ENCODE peak calls at places on chromosomes 13 and 19, in five cellular contexts. B, J, Z, C and G are unnamed samples.
A peak's percentile ranks its signal among the peaks of the same experiment; 100 is the strongest.

GRCh38 chr19:43439183-43440063 is 24.7 kb downstream of the TEX101 start:
- DNase-seq in C (no peak), B (peak; percentile 83), J (no peak), Z (no peak), G (no peak)

GRCh38 chr13:30477346-30478235 is 11.9 kb upstream of the HMGB1 start:
- DNase-seq in J (no peak), C (no peak), Z (no peak), B (no peak), G (no peak)

GRCh38 chr13:33034897-33035296 is 18.7 kb downstream of the KL start:
- DNase-seq in Z (no peak), C (no peak), J (no peak), B (peak; percentile 9), G (no peak)

GRCh38 chr19:10292789-10293636 is 3.3 kb downstream of the ICAM5 start:
- DNase-seq in C (no peak), Z (no peak), J (no peak), B (no peak), G (no peak)

GRCh38 chr19:23365222-23365621 is 30.0 kb downstream of the ZNF91 start:
- DNase-seq in Z (no peak), B (no peak), J (no peak), C (no peak), G (no peak)

GRCh38 chr13:32895296-32895695 is 120.9 kb upstream of the KL start:
- DNase-seq in Z (no peak), B (no peak), C (no peak), J (no peak), G (no peak)

GRCh38 chr13:25901460-25902376 is 150.1 kb downstream of the SHISA2 start:
- DNase-seq in B (peak; percentile 8), Z (no peak), J (no peak), C (no peak), G (peak; percentile 67)

GRCh38 chr19:44728178-44728577 is 20.3 kb upstream of the BCL3 start:
- DNase-seq in J (no peak), C (no peak), Z (no peak), B (no peak), G (no peak)

GRCh38 chr19:16589917-16590316 is 17.7 kb upstream of the SLC35E1 start:
- DNase-seq in Z (no peak), J (no peak), C (no peak), B (no peak), G (peak; percentile 32)

GRCh38 chr19:3479177-3479818 is 1.0 kb downstream of the SMIM24 start:
- DNase-seq in B (peak; percentile 27), J (peak; percentile 52), C (no peak), Z (no peak), G (no peak)

GRCh38 chr19:23527797-23528196 is 132.5 kb upstream of the ZNF91 start:
- DNase-seq in C (no peak), J (no peak), Z (no peak), B (no peak), G (no peak)

GRCh38 chr19:57566396-57567256 is 7.0 kb upstream of the ZNF550 start:
- DNase-seq in B (peak; percentile 62), Z (no peak), C (no peak), J (no peak), G (no peak)

GRCh38 chr13:26476111-26476743 is 81.3 kb upstream of the WASF3 start:
- DNase-seq in Z (peak; percentile 8), B (peak; percentile 29), J (no peak), C (no peak), G (no peak)

GRCh38 chr13:104586010-104586746 is 1520.0 kb upstream of the SLC10A2 start:
- DNase-seq in J (no peak), Z (peak; percentile 57), B (peak; percentile 56), C (no peak), G (no peak)

GRCh38 chr13:106714271-106714670 is 146.3 kb upstream of the ARGLU1 start:
- DNase-seq in B (no peak), Z (no peak), J (no peak), C (no peak), G (no peak)

GRCh38 chr19:40808497-40808896 is 9.5 kb downstream of the EGLN2 start:
- DNase-seq in Z (no peak), J (no peak), C (no peak), B (no peak), G (no peak)

GRCh38 chr13:99628442-99628841 is 127.2 kb downstream of the TM9SF2 start:
- DNase-seq in B (no peak), J (no peak), C (no peak), Z (no peak), G (no peak)

GRCh38 chr13:38180670-38181069 is 169.0 kb upstream of the UFM1 start:
- DNase-seq in Z (no peak), B (no peak), J (no peak), C (no peak), G (no peak)

GRCh38 chr13:67069117-67069767 is 160.9 kb downstream of the PCDH9 start:
- DNase-seq in C (no peak), Z (no peak), J (no peak), B (no peak), G (no peak)

GRCh38 chr19:2529473-2529918 is 53.6 kb downstream of the GADD45B start:
- DNase-seq in J (peak; percentile 36), B (peak; percentile 100), C (no peak), Z (no peak), G (no peak)

GRCh38 chr19:18921593-18921992 is 2.1 kb downstream of the DDX49 start:
- DNase-seq in Z (no peak), C (no peak), J (no peak), B (no peak), G (no peak)

GRCh38 chr13:25380741-25381324 is 9.1 kb downstream of the ATP8A2 start:
- DNase-seq in J (no peak), C (no peak), Z (no peak), B (no peak), G (no peak)

GRCh38 chr13:109141716-109142115 is 512.3 kb downstream of the MYO16 start:
- DNase-seq in Z (no peak), B (no peak), C (no peak), J (no peak), G (no peak)

GRCh38 chr13:100506600-100507422 is 81.8 kb downstream of the GGACT start:
- DNase-seq in Z (no peak), C (no peak), J (no peak), B (peak; percentile 10), G (no peak)